ENCODE peak calls at places on chromosomes 4 and X, in five cellular contexts. One of them, this sample, is unnamed.

GRCh38 chrX:140916891-140917290 is 85.5 kb upstream of the SPANXB1 start:
- DNase-seq in M059J: no peak
- DNase-seq in activated CD4-positive, alpha-beta T cell treated with anti-CD3 and anti-CD28 coated beads for 48 hours: no peak
- DNase-seq in type B pancreatic cell: no peak
- DNase-seq in stimulated activated CD8-positive, alpha-beta memory T cell treated with anti-CD3 and anti-CD28 coated beads, Interleukin-15, amount 100 ng/mL, for 24 hours: no peak
- DNase-seq in this sample: no peak

GRCh38 chr4:82241534-82241933 is 132.3 kb downstream of the HNRNPD start:
- DNase-seq in M059J: no peak
- DNase-seq in activated CD4-positive, alpha-beta T cell treated with anti-CD3 and anti-CD28 coated beads for 48 hours: no peak
- DNase-seq in type B pancreatic cell: no peak
- DNase-seq in stimulated activated CD8-positive, alpha-beta memory T cell treated with anti-CD3 and anti-CD28 coated beads, Interleukin-15, amount 100 ng/mL, for 24 hours: no peak
- DNase-seq in this sample: no peak

GRCh38 chrX:2552621-2553297 is 52.0 kb upstream of the DHRSX start:
- DNase-seq in M059J: peak
- DNase-seq in activated CD4-positive, alpha-beta T cell treated with anti-CD3 and anti-CD28 coated beads for 48 hours: no peak
- DNase-seq in type B pancreatic cell: no peak
- DNase-seq in stimulated activated CD8-positive, alpha-beta memory T cell treated with anti-CD3 and anti-CD28 coated beads, Interleukin-15, amount 100 ng/mL, for 24 hours: no peak
- DNase-seq in this sample: no peak

GRCh38 chr4:185374027-185374426 is 21.7 kb downstream of the LRP2BP start:
- DNase-seq in M059J: no peak
- DNase-seq in activated CD4-positive, alpha-beta T cell treated with anti-CD3 and anti-CD28 coated beads for 48 hours: no peak
- DNase-seq in type B pancreatic cell: no peak
- DNase-seq in stimulated activated CD8-positive, alpha-beta memory T cell treated with anti-CD3 and anti-CD28 coated beads, Interleukin-15, amount 100 ng/mL, for 24 hours: no peak
- DNase-seq in this sample: no peak

GRCh38 chr4:147823135-147823534 is 91.2 kb downstream of the ARHGAP10 start:
- DNase-seq in M059J: no peak
- DNase-seq in activated CD4-positive, alpha-beta T cell treated with anti-CD3 and anti-CD28 coated beads for 48 hours: no peak
- DNase-seq in type B pancreatic cell: no peak
- DNase-seq in stimulated activated CD8-positive, alpha-beta memory T cell treated with anti-CD3 and anti-CD28 coated beads, Interleukin-15, amount 100 ng/mL, for 24 hours: no peak
- DNase-seq in this sample: no peak

GRCh38 chr4:6087669-6088068 is 69.4 kb upstream of the C4orf50 start:
- DNase-seq in M059J: peak
- DNase-seq in activated CD4-positive, alpha-beta T cell treated with anti-CD3 and anti-CD28 coated beads for 48 hours: no peak
- DNase-seq in type B pancreatic cell: no peak
- DNase-seq in stimulated activated CD8-positive, alpha-beta memory T cell treated with anti-CD3 and anti-CD28 coated beads, Interleukin-15, amount 100 ng/mL, for 24 hours: no peak
- DNase-seq in this sample: no peak

GRCh38 chr4:71411976-71412375 is 73.2 kb downstream of the SLC4A4 start:
- DNase-seq in M059J: peak
- DNase-seq in activated CD4-positive, alpha-beta T cell treated with anti-CD3 and anti-CD28 coated beads for 48 hours: no peak
- DNase-seq in type B pancreatic cell: no peak
- DNase-seq in stimulated activated CD8-positive, alpha-beta memory T cell treated with anti-CD3 and anti-CD28 coated beads, Interleukin-15, amount 100 ng/mL, for 24 hours: no peak
- DNase-seq in this sample: no peak

GRCh38 chr4:115234405-115235093 is 121.1 kb upstream of the NDST4 start:
- DNase-seq in M059J: peak
- DNase-seq in activated CD4-positive, alpha-beta T cell treated with anti-CD3 and anti-CD28 coated beads for 48 hours: no peak
- DNase-seq in type B pancreatic cell: no peak
- DNase-seq in stimulated activated CD8-positive, alpha-beta memory T cell treated with anti-CD3 and anti-CD28 coated beads, Interleukin-15, amount 100 ng/mL, for 24 hours: no peak
- DNase-seq in this sample: no peak

GRCh38 chrX:140526138-140526537 is 21.3 kb upstream of the SOX3 start:
- DNase-seq in M059J: peak
- DNase-seq in activated CD4-positive, alpha-beta T cell treated with anti-CD3 and anti-CD28 coated beads for 48 hours: no peak
- DNase-seq in type B pancreatic cell: no peak
- DNase-seq in stimulated activated CD8-positive, alpha-beta memory T cell treated with anti-CD3 and anti-CD28 coated beads, Interleukin-15, amount 100 ng/mL, for 24 hours: no peak
- DNase-seq in this sample: no peak

GRCh38 chr4:187172340-187172761 is 448.7 kb upstream of the FAT1 start:
- DNase-seq in M059J: peak
- DNase-seq in activated CD4-positive, alpha-beta T cell treated with anti-CD3 and anti-CD28 coated beads for 48 hours: no peak
- DNase-seq in type B pancreatic cell: no peak
- DNase-seq in stimulated activated CD8-positive, alpha-beta memory T cell treated with anti-CD3 and anti-CD28 coated beads, Interleukin-15, amount 100 ng/mL, for 24 hours: no peak
- DNase-seq in this sample: no peak

GRCh38 chr4:184961693-184962092 is 56.6 kb upstream of the HELT start:
- DNase-seq in M059J: no peak
- DNase-seq in activated CD4-positive, alpha-beta T cell treated with anti-CD3 and anti-CD28 coated beads for 48 hours: no peak
- DNase-seq in type B pancreatic cell: no peak
- DNase-seq in stimulated activated CD8-positive, alpha-beta memory T cell treated with anti-CD3 and anti-CD28 coated beads, Interleukin-15, amount 100 ng/mL, for 24 hours: no peak
- DNase-seq in this sample: no peak

GRCh38 chr4:7805533-7806079 is 134.1 kb downstream of the AFAP1 start:
- DNase-seq in M059J: peak
- DNase-seq in activated CD4-positive, alpha-beta T cell treated with anti-CD3 and anti-CD28 coated beads for 48 hours: no peak
- DNase-seq in type B pancreatic cell: no peak
- DNase-seq in stimulated activated CD8-positive, alpha-beta memory T cell treated with anti-CD3 and anti-CD28 coated beads, Interleukin-15, amount 100 ng/mL, for 24 hours: no peak
- DNase-seq in this sample: no peak

GRCh38 chr4:147526272-147526654 is 45.4 kb downstream of the EDNRA start:
- DNase-seq in M059J: no peak
- DNase-seq in activated CD4-positive, alpha-beta T cell treated with anti-CD3 and anti-CD28 coated beads for 48 hours: no peak
- DNase-seq in type B pancreatic cell: no peak
- DNase-seq in stimulated activated CD8-positive, alpha-beta memory T cell treated with anti-CD3 and anti-CD28 coated beads, Interleukin-15, amount 100 ng/mL, for 24 hours: no peak
- DNase-seq in this sample: no peak

GRCh38 chr4:77358315-77358928 is 201.4 kb downstream of the CCNG2 start:
- DNase-seq in M059J: peak
- DNase-seq in activated CD4-positive, alpha-beta T cell treated with anti-CD3 and anti-CD28 coated beads for 48 hours: peak
- DNase-seq in type B pancreatic cell: no peak
- DNase-seq in stimulated activated CD8-positive, alpha-beta memory T cell treated with anti-CD3 and anti-CD28 coated beads, Interleukin-15, amount 100 ng/mL, for 24 hours: no peak
- DNase-seq in this sample: no peak

GRCh38 chrX:41333744-41333993 is 293 bp upstream of the DDX3X start:
- DNase-seq in M059J: peak
- DNase-seq in activated CD4-positive, alpha-beta T cell treated with anti-CD3 and anti-CD28 coated beads for 48 hours: peak
- DNase-seq in type B pancreatic cell: no peak
- DNase-seq in stimulated activated CD8-positive, alpha-beta memory T cell treated with anti-CD3 and anti-CD28 coated beads, Interleukin-15, amount 100 ng/mL, for 24 hours: no peak
- DNase-seq in this sample: no peak

GRCh38 chr4:34619531-34620109 is 1624.7 kb downstream of the ARAP2 start:
- DNase-seq in M059J: peak
- DNase-seq in activated CD4-positive, alpha-beta T cell treated with anti-CD3 and anti-CD28 coated beads for 48 hours: no peak
- DNase-seq in type B pancreatic cell: no peak
- DNase-seq in stimulated activated CD8-positive, alpha-beta memory T cell treated with anti-CD3 and anti-CD28 coated beads, Interleukin-15, amount 100 ng/mL, for 24 hours: no peak
- DNase-seq in this sample: no peak

GRCh38 chr4:169984203-169984602 is 42.0 kb downstream of the MFAP3L start:
- DNase-seq in M059J: no peak
- DNase-seq in activated CD4-positive, alpha-beta T cell treated with anti-CD3 and anti-CD28 coated beads for 48 hours: no peak
- DNase-seq in type B pancreatic cell: no peak
- DNase-seq in stimulated activated CD8-positive, alpha-beta memory T cell treated with anti-CD3 and anti-CD28 coated beads, Interleukin-15, amount 100 ng/mL, for 24 hours: no peak
- DNase-seq in this sample: no peak

GRCh38 chr4:94277539-94277938 is 65.1 kb downstream of the HPGDS start:
- DNase-seq in M059J: no peak
- DNase-seq in activated CD4-positive, alpha-beta T cell treated with anti-CD3 and anti-CD28 coated beads for 48 hours: no peak
- DNase-seq in type B pancreatic cell: no peak
- DNase-seq in stimulated activated CD8-positive, alpha-beta memory T cell treated with anti-CD3 and anti-CD28 coated beads, Interleukin-15, amount 100 ng/mL, for 24 hours: no peak
- DNase-seq in this sample: no peak

GRCh38 chrX:15404712-15405111 is 20.5 kb upstream of the VEGFD start:
- DNase-seq in M059J: no peak
- DNase-seq in activated CD4-positive, alpha-beta T cell treated with anti-CD3 and anti-CD28 coated beads for 48 hours: no peak
- DNase-seq in type B pancreatic cell: no peak
- DNase-seq in stimulated activated CD8-positive, alpha-beta memory T cell treated with anti-CD3 and anti-CD28 coated beads, Interleukin-15, amount 100 ng/mL, for 24 hours: no peak
- DNase-seq in this sample: no peak

GRCh38 chr4:646460-646859 is 21.1 kb downstream of the PDE6B start:
- DNase-seq in M059J: no peak
- DNase-seq in activated CD4-positive, alpha-beta T cell treated with anti-CD3 and anti-CD28 coated beads for 48 hours: peak
- DNase-seq in type B pancreatic cell: no peak
- DNase-seq in stimulated activated CD8-positive, alpha-beta memory T cell treated with anti-CD3 and anti-CD28 coated beads, Interleukin-15, amount 100 ng/mL, for 24 hours: no peak
- DNase-seq in this sample: peak

GRCh38 chrX:1909419-1910206 is 294.8 kb downstream of the ASMT start:
- DNase-seq in M059J: no peak
- DNase-seq in activated CD4-positive, alpha-beta T cell treated with anti-CD3 and anti-CD28 coated beads for 48 hours: no peak
- DNase-seq in type B pancreatic cell: no peak
- DNase-seq in stimulated activated CD8-positive, alpha-beta memory T cell treated with anti-CD3 and anti-CD28 coated beads, Interleukin-15, amount 100 ng/mL, for 24 hours: no peak
- DNase-seq in this sample: no peak

GRCh38 chr4:127632420-127633403 is at the start of gene INTU:
- DNase-seq in M059J: peak
- DNase-seq in activated CD4-positive, alpha-beta T cell treated with anti-CD3 and anti-CD28 coated beads for 48 hours: peak
- DNase-seq in type B pancreatic cell: peak
- DNase-seq in stimulated activated CD8-positive, alpha-beta memory T cell treated with anti-CD3 and anti-CD28 coated beads, Interleukin-15, amount 100 ng/mL, for 24 hours: no peak
- DNase-seq in this sample: peak

GRCh38 chr4:25860586-25861421 is 2.0 kb downstream of the SEL1L3 start:
- DNase-seq in M059J: no peak
- DNase-seq in activated CD4-positive, alpha-beta T cell treated with anti-CD3 and anti-CD28 coated beads for 48 hours: no peak
- DNase-seq in type B pancreatic cell: no peak
- DNase-seq in stimulated activated CD8-positive, alpha-beta memory T cell treated with anti-CD3 and anti-CD28 coated beads, Interleukin-15, amount 100 ng/mL, for 24 hours: no peak
- DNase-seq in this sample: no peak

GRCh38 chr4:9870165-9870564 is 88.7 kb downstream of the DRD5 start:
- DNase-seq in M059J: no peak
- DNase-seq in activated CD4-positive, alpha-beta T cell treated with anti-CD3 and anti-CD28 coated beads for 48 hours: no peak
- DNase-seq in type B pancreatic cell: no peak
- DNase-seq in stimulated activated CD8-positive, alpha-beta memory T cell treated with anti-CD3 and anti-CD28 coated beads, Interleukin-15, amount 100 ng/mL, for 24 hours: no peak
- DNase-seq in this sample: no peak

GRCh38 chr4:148686449-148686848 is 244.2 kb upstream of the NR3C2 start:
- DNase-seq in M059J: no peak
- DNase-seq in activated CD4-positive, alpha-beta T cell treated with anti-CD3 and anti-CD28 coated beads for 48 hours: no peak
- DNase-seq in type B pancreatic cell: no peak
- DNase-seq in stimulated activated CD8-positive, alpha-beta memory T cell treated with anti-CD3 and anti-CD28 coated beads, Interleukin-15, amount 100 ng/mL, for 24 hours: no peak
- DNase-seq in this sample: no peak

GRCh38 chr4:48315728-48316630 is 25.4 kb upstream of the SLAIN2 start:
- DNase-seq in M059J: peak
- DNase-seq in activated CD4-positive, alpha-beta T cell treated with anti-CD3 and anti-CD28 coated beads for 48 hours: peak
- DNase-seq in type B pancreatic cell: no peak
- DNase-seq in stimulated activated CD8-positive, alpha-beta memory T cell treated with anti-CD3 and anti-CD28 coated beads, Interleukin-15, amount 100 ng/mL, for 24 hours: no peak
- DNase-seq in this sample: no peak

GRCh38 chr4:6153874-6154273 is 46.5 kb downstream of the JAKMIP1 start:
- DNase-seq in M059J: no peak
- DNase-seq in activated CD4-positive, alpha-beta T cell treated with anti-CD3 and anti-CD28 coated beads for 48 hours: no peak
- DNase-seq in type B pancreatic cell: no peak
- DNase-seq in stimulated activated CD8-positive, alpha-beta memory T cell treated with anti-CD3 and anti-CD28 coated beads, Interleukin-15, amount 100 ng/mL, for 24 hours: no peak
- DNase-seq in this sample: no peak

GRCh38 chrX:68874076-68874475 is 45.3 kb downstream of the EFNB1 start:
- DNase-seq in M059J: no peak
- DNase-seq in activated CD4-positive, alpha-beta T cell treated with anti-CD3 and anti-CD28 coated beads for 48 hours: no peak
- DNase-seq in type B pancreatic cell: no peak
- DNase-seq in stimulated activated CD8-positive, alpha-beta memory T cell treated with anti-CD3 and anti-CD28 coated beads, Interleukin-15, amount 100 ng/mL, for 24 hours: no peak
- DNase-seq in this sample: no peak

GRCh38 chrX:129961180-129962083 is 21.0 kb upstream of the BCORL1 start:
- DNase-seq in M059J: peak
- DNase-seq in activated CD4-positive, alpha-beta T cell treated with anti-CD3 and anti-CD28 coated beads for 48 hours: peak
- DNase-seq in type B pancreatic cell: no peak
- DNase-seq in stimulated activated CD8-positive, alpha-beta memory T cell treated with anti-CD3 and anti-CD28 coated beads, Interleukin-15, amount 100 ng/mL, for 24 hours: no peak
- DNase-seq in this sample: no peak

GRCh38 chrX:69189972-69190371 is 24.7 kb upstream of the PJA1 start:
- DNase-seq in M059J: no peak
- DNase-seq in activated CD4-positive, alpha-beta T cell treated with anti-CD3 and anti-CD28 coated beads for 48 hours: no peak
- DNase-seq in type B pancreatic cell: peak
- DNase-seq in stimulated activated CD8-positive, alpha-beta memory T cell treated with anti-CD3 and anti-CD28 coated beads, Interleukin-15, amount 100 ng/mL, for 24 hours: no peak
- DNase-seq in this sample: no peak

GRCh38 chrX:131741103-131741581 is 197.3 kb downstream of the OR13H1 start:
- DNase-seq in M059J: no peak
- DNase-seq in activated CD4-positive, alpha-beta T cell treated with anti-CD3 and anti-CD28 coated beads for 48 hours: no peak
- DNase-seq in type B pancreatic cell: no peak
- DNase-seq in stimulated activated CD8-positive, alpha-beta memory T cell treated with anti-CD3 and anti-CD28 coated beads, Interleukin-15, amount 100 ng/mL, for 24 hours: no peak
- DNase-seq in this sample: no peak

GRCh38 chr4:144645621-144646522 is at the start of gene HHIP:
- DNase-seq in M059J: peak
- DNase-seq in activated CD4-positive, alpha-beta T cell treated with anti-CD3 and anti-CD28 coated beads for 48 hours: peak
- DNase-seq in type B pancreatic cell: peak
- DNase-seq in stimulated activated CD8-positive, alpha-beta memory T cell treated with anti-CD3 and anti-CD28 coated beads, Interleukin-15, amount 100 ng/mL, for 24 hours: no peak
- DNase-seq in this sample: no peak

GRCh38 chr4:123649644-123650356 is 253.2 kb downstream of the SPRY1 start:
- DNase-seq in M059J: peak
- DNase-seq in activated CD4-positive, alpha-beta T cell treated with anti-CD3 and anti-CD28 coated beads for 48 hours: no peak
- DNase-seq in type B pancreatic cell: no peak
- DNase-seq in stimulated activated CD8-positive, alpha-beta memory T cell treated with anti-CD3 and anti-CD28 coated beads, Interleukin-15, amount 100 ng/mL, for 24 hours: no peak
- DNase-seq in this sample: no peak

GRCh38 chrX:23548164-23548563 is 119.1 kb upstream of the PRDX4 start:
- DNase-seq in M059J: peak
- DNase-seq in activated CD4-positive, alpha-beta T cell treated with anti-CD3 and anti-CD28 coated beads for 48 hours: no peak
- DNase-seq in type B pancreatic cell: no peak
- DNase-seq in stimulated activated CD8-positive, alpha-beta memory T cell treated with anti-CD3 and anti-CD28 coated beads, Interleukin-15, amount 100 ng/mL, for 24 hours: no peak
- DNase-seq in this sample: no peak

GRCh38 chrX:56783450-56783831 is 54.4 kb downstream of the NBDY start:
- DNase-seq in M059J: peak
- DNase-seq in activated CD4-positive, alpha-beta T cell treated with anti-CD3 and anti-CD28 coated beads for 48 hours: no peak
- DNase-seq in type B pancreatic cell: no peak
- DNase-seq in stimulated activated CD8-positive, alpha-beta memory T cell treated with anti-CD3 and anti-CD28 coated beads, Interleukin-15, amount 100 ng/mL, for 24 hours: no peak
- DNase-seq in this sample: peak

GRCh38 chrX:95156566-95156965 is 1482.6 kb downstream of the FAM133A start:
- DNase-seq in M059J: no peak
- DNase-seq in activated CD4-positive, alpha-beta T cell treated with anti-CD3 and anti-CD28 coated beads for 48 hours: no peak
- DNase-seq in type B pancreatic cell: no peak
- DNase-seq in stimulated activated CD8-positive, alpha-beta memory T cell treated with anti-CD3 and anti-CD28 coated beads, Interleukin-15, amount 100 ng/mL, for 24 hours: no peak
- DNase-seq in this sample: no peak

GRCh38 chrX:67563469-67564448 is 19.9 kb downstream of the AR start:
- DNase-seq in M059J: peak
- DNase-seq in activated CD4-positive, alpha-beta T cell treated with anti-CD3 and anti-CD28 coated beads for 48 hours: no peak
- DNase-seq in type B pancreatic cell: no peak
- DNase-seq in stimulated activated CD8-positive, alpha-beta memory T cell treated with anti-CD3 and anti-CD28 coated beads, Interleukin-15, amount 100 ng/mL, for 24 hours: no peak
- DNase-seq in this sample: no peak

GRCh38 chrX:150548684-150549083 is 19.7 kb upstream of the MTM1 start:
- DNase-seq in M059J: peak
- DNase-seq in activated CD4-positive, alpha-beta T cell treated with anti-CD3 and anti-CD28 coated beads for 48 hours: peak
- DNase-seq in type B pancreatic cell: no peak
- DNase-seq in stimulated activated CD8-positive, alpha-beta memory T cell treated with anti-CD3 and anti-CD28 coated beads, Interleukin-15, amount 100 ng/mL, for 24 hours: no peak
- DNase-seq in this sample: no peak

GRCh38 chr4:176002007-176002623 is 63.5 kb upstream of the WDR17 start:
- DNase-seq in M059J: peak
- DNase-seq in activated CD4-positive, alpha-beta T cell treated with anti-CD3 and anti-CD28 coated beads for 48 hours: peak
- DNase-seq in type B pancreatic cell: no peak
- DNase-seq in stimulated activated CD8-positive, alpha-beta memory T cell treated with anti-CD3 and anti-CD28 coated beads, Interleukin-15, amount 100 ng/mL, for 24 hours: no peak
- DNase-seq in this sample: no peak

This sample was measured in chondrocyte.